ENCODE peak calls at places on chromosomes 13 and 19, in seven cellular contexts. E, O, M, K, T, Z and W are unnamed samples.

GRCh38 chr13:59444210-59444857 is 719.4 kb downstream of the DIAPH3 start:
- DNase-seq in E (no peak), O (no peak), M (no peak), K (no peak), T (no peak), Z (no peak), W (no peak)

GRCh38 chr19:29942404-29943261 is 594 bp downstream of the URI1 start:
- DNase-seq in E (peak; percentile 75), O (peak; percentile 77), M (peak; percentile 69), K (no peak), T (peak; percentile 68), Z (no peak), W (peak; percentile 71)

GRCh38 chr19:30227661-30228112 is 144.5 kb upstream of the ZNF536 start:
- DNase-seq in E (peak; percentile 87), O (peak; percentile 57), M (no peak), K (no peak), T (peak; percentile 39), Z (no peak), W (peak; percentile 33)

GRCh38 chr19:49874503-49875157 is 2.5 kb downstream of the AKT1S1 start:
- DNase-seq in E (no peak), O (no peak), M (no peak), K (no peak), T (no peak), Z (no peak), W (no peak)

GRCh38 chr19:11284535-11284934 is 11.4 kb upstream of the TSPAN16 start:
- DNase-seq in E (no peak), O (no peak), M (no peak), K (no peak), T (no peak), Z (no peak), W (no peak)

GRCh38 chr19:17441241-17442135 is 7.0 kb downstream of the TMEM221 start:
- DNase-seq in E (peak; percentile 59), O (no peak), M (no peak), K (no peak), T (no peak), Z (no peak), W (no peak)

GRCh38 chr19:13699786-13700185 is 64.5 kb upstream of the MRI1 start:
- DNase-seq in E (no peak), O (no peak), M (no peak), K (no peak), T (no peak), Z (no peak), W (no peak)

GRCh38 chr19:49809155-49809986 is 3.7 kb downstream of the FUZ start:
- DNase-seq in E (peak; percentile 82), O (peak; percentile 66), M (peak; percentile 86), K (no peak), T (peak; percentile 60), Z (no peak), W (peak; percentile 66)

GRCh38 chr13:52004508-52005183 is 6.6 kb downstream of the ATP7B start:
- DNase-seq in E (no peak), O (peak; percentile 71), M (no peak), K (no peak), T (no peak), Z (no peak), W (no peak)

GRCh38 chr19:20051841-20052768 is 12.8 kb upstream of the ZNF682 start:
- DNase-seq in E (peak; percentile 91), O (peak; percentile 95), M (peak; percentile 95), K (peak; percentile 17), T (peak; percentile 99), Z (peak; percentile 96), W (peak; percentile 97)

GRCh38 chr13:75384881-75385707 is 96.9 kb downstream of the TBC1D4 start:
- DNase-seq in E (no peak), O (no peak), M (no peak), K (no peak), T (no peak), Z (no peak), W (no peak)

GRCh38 chr19:10259162-10259905 is 7.3 kb downstream of the MRPL4 start:
- DNase-seq in E (peak; percentile 91), O (peak; percentile 88), M (peak; percentile 90), K (no peak), T (peak; percentile 94), Z (no peak), W (peak; percentile 96)

GRCh38 chr13:93810264-93810663 is 583.7 kb downstream of the GPC6 start:
- DNase-seq in E (no peak), O (no peak), M (no peak), K (no peak), T (no peak), Z (no peak), W (no peak)

GRCh38 chr19:46786236-46787039 is 2.0 kb downstream of the SLC1A5 start:
- DNase-seq in E (peak; percentile 61), O (peak; percentile 79), M (peak; percentile 92), K (no peak), T (peak; percentile 90), Z (peak; percentile 94), W (peak; percentile 67)

GRCh38 chr19:29596885-29597525 is 9.1 kb upstream of the POP4 start:
- DNase-seq in E (no peak), O (no peak), M (no peak), K (no peak), T (no peak), Z (no peak), W (no peak)

GRCh38 chr13:110403315-110403714 is 96.2 kb downstream of the COL4A2 start:
- DNase-seq in E (no peak), O (no peak), M (no peak), K (no peak), T (no peak), Z (no peak), W (no peak)

GRCh38 chr13:77565635-77566034 is 30.1 kb downstream of the SCEL start:
- DNase-seq in E (no peak), O (no peak), M (no peak), K (no peak), T (no peak), Z (no peak), W (no peak)

GRCh38 chr19:48480151-48480475 is 10.9 kb downstream of the CYTH2 start:
- DNase-seq in E (no peak), O (peak; percentile 57), M (no peak), K (no peak), T (peak; percentile 59), Z (no peak), W (peak; percentile 49)

GRCh38 chr13:104017317-104017716 is 951.1 kb upstream of the SLC10A2 start:
- DNase-seq in E (no peak), O (no peak), M (no peak), K (no peak), T (no peak), Z (no peak), W (no peak)

GRCh38 chr19:33638167-33639033 is 16.6 kb downstream of the CHST8 start:
- DNase-seq in E (no peak), O (no peak), M (peak; percentile 3), K (no peak), T (no peak), Z (no peak), W (no peak)

GRCh38 chr19:38557205-38557799 is 60.5 kb downstream of the MAP4K1 start:
- DNase-seq in E (no peak), O (peak; percentile 63), M (no peak), K (peak; percentile 85), T (no peak), Z (no peak), W (peak; percentile 29)
- TF ChIP-seq EP300 in E (no peak), O (no peak), M (no peak), K (peak; percentile 89), T (no peak), Z (no peak), W (no peak)

DNA sequence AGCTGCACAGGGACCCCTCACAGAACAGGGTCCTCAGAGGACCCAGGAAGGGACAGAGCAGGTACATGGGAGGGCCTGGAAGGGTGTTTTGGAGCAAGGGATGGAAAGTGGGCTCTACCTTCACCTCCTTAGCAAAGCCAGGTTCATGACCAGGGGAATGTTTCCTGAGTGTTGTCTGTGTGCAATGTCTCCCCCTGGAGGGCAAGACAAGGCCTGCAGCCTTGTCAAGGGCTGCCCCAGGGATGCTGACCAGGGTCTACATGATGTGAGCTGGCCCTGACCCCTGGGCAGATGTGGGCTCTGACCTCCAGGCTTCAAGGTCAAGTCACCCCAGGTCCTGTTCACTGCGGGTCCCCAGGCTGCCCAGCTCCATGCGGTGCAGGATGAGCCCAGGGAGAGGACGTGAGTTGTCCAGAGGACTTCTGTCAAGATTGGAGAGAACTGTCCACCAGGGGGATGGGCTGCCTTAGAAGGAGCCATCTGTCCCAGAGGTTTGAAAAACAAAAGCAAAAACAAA is 1.0 kb upstream of the CEACAM1 start:
- DNase-seq in E (peak; percentile 89), O (peak; percentile 83), M (no peak), K (no peak), T (peak; percentile 76), Z (no peak), W (peak; percentile 81)
- TF ChIP-seq POLR2AphosphoS5 in E (no peak), O (no peak), M (no peak), K (no peak), T (no peak), Z (peak; percentile 13), W (no peak)

DNA sequence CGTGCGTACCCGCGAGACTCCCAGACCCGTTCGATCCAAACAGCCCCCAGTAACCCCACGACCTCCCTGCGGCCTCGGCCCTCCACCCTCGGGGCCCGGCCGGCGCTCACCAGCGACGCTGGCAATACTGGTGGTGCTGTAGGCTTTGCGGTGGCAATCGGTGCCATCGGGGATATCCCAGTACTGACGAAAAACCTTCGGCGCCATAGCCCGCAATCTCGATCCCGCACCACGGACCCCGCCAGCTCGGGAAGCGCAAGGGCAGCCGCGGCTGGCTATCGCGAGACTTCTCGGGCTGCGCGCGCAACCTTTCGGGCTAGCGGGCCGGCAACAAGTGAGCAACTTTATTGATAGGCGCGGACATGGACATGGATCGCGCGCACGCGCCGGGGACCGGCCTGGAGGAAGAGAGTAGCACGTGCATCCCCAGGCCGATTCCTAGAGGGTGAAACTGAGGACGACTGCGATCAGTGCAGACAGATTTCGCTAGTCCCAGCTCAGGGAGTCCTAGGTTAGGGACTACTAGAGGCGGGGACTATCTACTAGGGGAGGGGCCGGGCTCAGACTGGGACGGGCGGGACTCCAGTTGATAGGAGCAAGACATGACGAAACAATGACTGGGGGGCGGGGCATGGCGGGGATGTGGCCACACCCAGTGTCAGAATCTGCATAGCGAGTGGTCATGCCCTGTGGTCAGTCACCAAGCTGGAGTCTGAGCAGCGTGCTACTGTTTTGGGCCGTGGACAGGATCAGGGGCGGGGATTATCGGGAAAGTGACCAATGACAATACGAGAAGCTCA is at the start of gene NDUFA11:
- DNase-seq in E (peak; percentile 99), O (peak; percentile 99), M (peak; percentile 100), K (no peak), T (peak; percentile 100), Z (peak; percentile 100), W (peak; percentile 99)
- TF ChIP-seq EP300 in E (no peak), O (no peak), M (no peak), K (no peak), T (no peak), Z (no peak), W (no peak)

GRCh38 chr19:56314018-56314583 is 538 bp downstream of the ZSCAN5A start:
- DNase-seq in E (no peak), O (no peak), M (no peak), K (no peak), T (no peak), Z (no peak), W (no peak)

GRCh38 chr19:56316728-56317127 is 2.1 kb upstream of the ZSCAN5A start:
- DNase-seq in E (no peak), O (no peak), M (no peak), K (no peak), T (no peak), Z (no peak), W (no peak)

GRCh38 chr19:56315076-56315828 is 613 bp upstream of the ZSCAN5A start:
- DNase-seq in E (peak; percentile 88), O (peak; percentile 96), M (peak; percentile 97), K (peak; percentile 96), T (peak; percentile 94), Z (peak; percentile 98), W (peak; percentile 94)

GRCh38 chr19:56312787-56313343 is 1.8 kb downstream of the ZSCAN5A start:
- DNase-seq in E (no peak), O (no peak), M (no peak), K (no peak), T (no peak), Z (no peak), W (no peak)

GRCh38 chr19:56314584-56315075 is at the start of gene ZSCAN5A:
- DNase-seq in E (peak; percentile 95), O (peak; percentile 98), M (peak; percentile 98), K (peak; percentile 89), T (peak; percentile 96), Z (peak; percentile 99), W (peak; percentile 96)
- TF ChIP-seq POLR2AphosphoS5 in E (peak; percentile 88), O (peak; percentile 5), M (peak; percentile 53), K (peak; percentile 85), T (peak; percentile 82), Z (peak; percentile 78), W (peak; percentile 44)